ENCODE peak calls at places on chromosomes 6 and 20, in six cellular contexts. I is activated CD4-positive, alpha-beta memory T cell treated with anti-CD3 and anti-CD28 coated beads, Interleukin-2, amount 10 ng/mL, durations not matched to agents 7 days and 5 days; Q is stimulated activated CD4-positive, alpha-beta T cell treated with anti-CD3 and anti-CD28 coated beads, TNF-alpha, amount 100 ng/mL, for 48 hours; J is Caco-2; C is C1 segment of cervical spinal cord; N is globus pallidus. O is an unnamed sample.

GRCh38 chr6:118212451-118213173 is 305.5 kb downstream of the SLC35F1 start:
- DNase-seq in I (no peak), Q (no peak), J (no peak), C (no peak), N (no peak), O (no peak)

GRCh38 chr6:25388776-25389175 is 109.6 kb downstream of the CARMIL1 start:
- DNase-seq in I (no peak), Q (no peak), J (no peak), C (no peak), N (no peak), O (no peak)

GRCh38 chr6:144809120-144809519 is 524.0 kb downstream of the UTRN start:
- DNase-seq in I (no peak), Q (no peak), J (no peak), C (no peak), N (no peak), O (no peak)

GRCh38 chr6:123201869-123202372 is 205.9 kb downstream of the CLVS2 start:
- DNase-seq in I (no peak), Q (no peak), J (no peak), C (no peak), N (no peak), O (no peak)

GRCh38 chr6:17278289-17279061 is 2.7 kb upstream of the RBM24 start:
- DNase-seq in I (no peak), Q (no peak), J (no peak), C (no peak), N (no peak), O (no peak)

GRCh38 chr6:14117158-14118090 is at the start of gene CD83:
- DNase-seq in I (peak), Q (peak), J (peak), C (peak), N (peak), O (peak)

GRCh38 chr6:166008441-166009369 is 158.9 kb downstream of the TBXT start:
- DNase-seq in I (no peak), Q (no peak), J (no peak), C (no peak), N (no peak), O (no peak)

GRCh38 chr6:22279427-22279826 is 17.4 kb downstream of the PRL start:
- DNase-seq in I (no peak), Q (no peak), J (no peak), C (no peak), N (no peak), O (no peak)

GRCh38 chr20:4026093-4026601 is 10.8 kb upstream of the RNF24 start:
- DNase-seq in I (no peak), Q (no peak), J (no peak), C (no peak), N (no peak), O (no peak)

GRCh38 chr20:56628015-56628872 is 862 bp upstream of the TFAP2C start:
- DNase-seq in I (no peak), Q (no peak), J (peak), C (no peak), N (no peak), O (no peak)

GRCh38 chr20:49891486-49891885 is 23.8 kb downstream of the SPATA2 start:
- DNase-seq in I (no peak), Q (no peak), J (no peak), C (no peak), N (no peak), O (no peak)

GRCh38 chr20:24782801-24783630 is 166.1 kb upstream of the CST7 start:
- DNase-seq in I (no peak), Q (no peak), J (peak), C (no peak), N (no peak), O (no peak)

GRCh38 chr20:58700121-58700780 is 7.7 kb downstream of the NPEPL1 start:
- DNase-seq in I (no peak), Q (peak), J (no peak), C (no peak), N (no peak), O (no peak)

GRCh38 chr6:68059894-68060293 is 575.2 kb upstream of the ADGRB3 start:
- DNase-seq in I (no peak), Q (no peak), J (no peak), C (no peak), N (no peak), O (no peak)

GRCh38 chr6:134651519-134651918 is 298.4 kb downstream of the ALDH8A1 start:
- DNase-seq in I (no peak), Q (no peak), J (no peak), C (no peak), N (no peak), O (no peak)

GRCh38 chr6:108650781-108651180 is 90.1 kb downstream of the FOXO3 start:
- DNase-seq in I (no peak), Q (no peak), J (no peak), C (no peak), N (no peak), O (no peak)

GRCh38 chr6:43817192-43817591 is 47.2 kb downstream of the VEGFA start:
- DNase-seq in I (peak), Q (no peak), J (peak), C (no peak), N (no peak), O (peak)

GRCh38 chr20:49938173-49939163 is 2.3 kb downstream of the RNF114 start:
- DNase-seq in I (no peak), Q (no peak), J (no peak), C (peak), N (no peak), O (peak)

GRCh38 chr20:49620364-49621240 is 52.7 kb upstream of the PTGIS start:
- DNase-seq in I (peak), Q (no peak), J (no peak), C (peak), N (no peak), O (no peak)

GRCh38 chr20:57213291-57213690 is 53.1 kb downstream of the BMP7 start:
- DNase-seq in I (no peak), Q (no peak), J (no peak), C (no peak), N (no peak), O (no peak)

GRCh38 chr6:139147628-139148027 is 12.7 kb downstream of the HECA start:
- DNase-seq in I (no peak), Q (no peak), J (no peak), C (no peak), N (no peak), O (no peak)

GRCh38 chr6:166940643-166941068 is 15.7 kb downstream of the RNASET2 start:
- DNase-seq in I (no peak), Q (no peak), J (no peak), C (no peak), N (no peak), O (no peak)

GRCh38 chr6:154379585-154379984 is 23.0 kb upstream of the IPCEF1 start:
- DNase-seq in I (no peak), Q (no peak), J (no peak), C (no peak), N (no peak), O (no peak)

GRCh38 chr6:111741177-111741952 is 131.9 kb downstream of the FYN start:
- DNase-seq in I (no peak), Q (no peak), J (no peak), C (no peak), N (no peak), O (no peak)

GRCh38 chr6:150910561-150910960 is 45.1 kb downstream of the MTHFD1L start:
- DNase-seq in I (no peak), Q (no peak), J (no peak), C (no peak), N (no peak), O (no peak)

GRCh38 chr6:123380257-123380656 is 256.5 kb downstream of the TRDN start:
- DNase-seq in I (no peak), Q (no peak), J (no peak), C (no peak), N (peak), O (no peak)

GRCh38 chr6:143674466-143675114 is 3.2 kb upstream of the PHACTR2 start:
- DNase-seq in I (no peak), Q (no peak), J (no peak), C (no peak), N (no peak), O (no peak)

GRCh38 chr20:49700411-49701185 is 13.1 kb downstream of the B4GALT5 start:
- DNase-seq in I (no peak), Q (no peak), J (no peak), C (no peak), N (peak), O (no peak)

GRCh38 chr20:58713801-58714339 is 21.3 kb downstream of the NPEPL1 start:
- DNase-seq in I (peak), Q (no peak), J (peak), C (no peak), N (no peak), O (peak)

GRCh38 chr20:54680872-54681297 is 205.5 kb downstream of the DOK5 start:
- DNase-seq in I (peak), Q (no peak), J (no peak), C (no peak), N (peak), O (no peak)

GRCh38 chr6:91626935-91627334 is 1040.1 kb upstream of the MAP3K7 start:
- DNase-seq in I (no peak), Q (no peak), J (no peak), C (no peak), N (no peak), O (no peak)